ENCODE peak calls at places on chromosomes 4 and X, in five cellular contexts. O, Z, E, N and U are unnamed samples.
A peak's percentile ranks its signal among the peaks of the same experiment; 100 is the strongest.

GRCh38 chr4:1683371-1683902 is 676 bp downstream of the FAM53A start:
- DNase-seq in O (peak; percentile 65), Z (peak; percentile 85), E (peak; percentile 57), N (peak; percentile 22), U (no peak)

GRCh38 chrX:69285881-69286545 is 120.8 kb upstream of the PJA1 start:
- DNase-seq in O (peak; percentile 86), Z (no peak), E (peak; percentile 64), N (peak; percentile 73), U (peak; percentile 60)

GRCh38 chr4:3267576-3268394 is 18.8 kb downstream of the MSANTD1 start:
- DNase-seq in O (no peak), Z (no peak), E (no peak), N (no peak), U (no peak)

GRCh38 chr4:52059372-52059771 is 8.3 kb downstream of the SPATA18 start:
- DNase-seq in O (peak; percentile 25), Z (peak; percentile 79), E (no peak), N (no peak), U (no peak)

GRCh38 chr4:122978789-122979188 is 56.4 kb upstream of the NUDT6 start:
- DNase-seq in O (no peak), Z (no peak), E (no peak), N (no peak), U (no peak)

GRCh38 chr4:83876047-83876446 is 340.1 kb downstream of the GPAT3 start:
- DNase-seq in O (no peak), Z (peak; percentile 21), E (no peak), N (no peak), U (no peak)

GRCh38 chr4:22099896-22100295 is 151.3 kb upstream of the KCNIP4 start:
- DNase-seq in O (no peak), Z (peak; percentile 64), E (no peak), N (no peak), U (no peak)

GRCh38 chrX:152817082-152817744 is 13.3 kb downstream of the CETN2 start:
- DNase-seq in O (no peak), Z (peak; percentile 11), E (no peak), N (peak; percentile 40), U (peak; percentile 59)

GRCh38 chr4:69104719-69105275 is 8.5 kb downstream of the UGT2B7 start:
- DNase-seq in O (no peak), Z (no peak), E (no peak), N (no peak), U (no peak)

GRCh38 chrX:106875151-106875550 is 28.0 kb downstream of the RIPPLY1 start:
- DNase-seq in O (no peak), Z (peak; percentile 8), E (no peak), N (no peak), U (no peak)

GRCh38 chrX:1440506-1440905 is 12.2 kb downstream of the ASMTL start:
- DNase-seq in O (no peak), Z (no peak), E (peak; percentile 4), N (no peak), U (peak; percentile 8)

GRCh38 chr4:148204892-148205291 is 237.3 kb downstream of the NR3C2 start:
- DNase-seq in O (no peak), Z (no peak), E (no peak), N (no peak), U (no peak)

GRCh38 chr4:111761531-111761930 is 383.7 kb upstream of the FAM241A start:
- DNase-seq in O (no peak), Z (no peak), E (no peak), N (no peak), U (no peak)

GRCh38 chrX:26192204-26192603 is at the start of gene MAGEB6:
- DNase-seq in O (no peak), Z (no peak), E (no peak), N (no peak), U (no peak)

GRCh38 chr4:124337874-124338273 is 374.7 kb downstream of the ANKRD50 start:
- DNase-seq in O (no peak), Z (no peak), E (no peak), N (peak; percentile 65), U (peak; percentile 54)

GRCh38 chr4:73620115-73620792 is at the start of gene RASSF6:
- DNase-seq in O (no peak), Z (peak; percentile 5), E (peak; percentile 88), N (peak; percentile 92), U (peak; percentile 60)

GRCh38 chr4:147760176-147760575 is 28.3 kb downstream of the ARHGAP10 start:
- DNase-seq in O (no peak), Z (no peak), E (no peak), N (peak; percentile 41), U (no peak)

GRCh38 chr4:151862766-151863165 is 102.0 kb upstream of the GATB start:
- DNase-seq in O (no peak), Z (peak; percentile 3), E (no peak), N (no peak), U (no peak)

GRCh38 chr4:77579406-77580076 is 26.1 kb upstream of the CXCL13 start:
- DNase-seq in O (no peak), Z (peak; percentile 92), E (no peak), N (no peak), U (no peak)

GRCh38 chr4:149521611-149522010 is 294.0 kb downstream of the IQCM start:
- DNase-seq in O (no peak), Z (peak; percentile 88), E (no peak), N (no peak), U (no peak)

GRCh38 chr4:22014222-22014741 is 65.7 kb upstream of the KCNIP4 start:
- DNase-seq in O (no peak), Z (no peak), E (no peak), N (no peak), U (no peak)

GRCh38 chr4:98260579-98261290 is 449 bp upstream of the RAP1GDS1 start:
- DNase-seq in O (peak; percentile 95), Z (peak; percentile 93), E (peak; percentile 98), N (peak; percentile 95), U (peak; percentile 98)

GRCh38 chr4:183499389-183499788 is 5.5 kb upstream of the ING2 start:
- DNase-seq in O (no peak), Z (no peak), E (no peak), N (peak; percentile 63), U (no peak)

GRCh38 chr4:6079965-6080364 is 61.7 kb upstream of the C4orf50 start:
- DNase-seq in O (no peak), Z (no peak), E (no peak), N (no peak), U (no peak)

GRCh38 chr4:186074189-186074588 is 5.2 kb downstream of the TLR3 start:
- DNase-seq in O (no peak), Z (no peak), E (peak; percentile 83), N (no peak), U (no peak)

GRCh38 chrX:42754129-42754528 is 23.8 kb downstream of the PPP1R2C start:
- DNase-seq in O (no peak), Z (no peak), E (no peak), N (no peak), U (no peak)

GRCh38 chrX:102516314-102516936 is at the start of gene TMSB15A:
- DNase-seq in O (peak; percentile 77), Z (peak; percentile 29), E (peak; percentile 76), N (peak; percentile 81), U (peak; percentile 59)

GRCh38 chr4:3388461-3389185 is 53.1 kb upstream of the HGFAC start:
- DNase-seq in O (no peak), Z (peak; percentile 81), E (peak; percentile 55), N (no peak), U (no peak)

GRCh38 chr4:148052448-148052847 is 320.6 kb downstream of the ARHGAP10 start:
- DNase-seq in O (no peak), Z (no peak), E (no peak), N (no peak), U (no peak)

GRCh38 chr4:121182296-121182695 is 18.2 kb upstream of the TNIP3 start:
- DNase-seq in O (no peak), Z (peak; percentile 31), E (no peak), N (no peak), U (no peak)

GRCh38 chr4:119490335-119490734 is 138.3 kb downstream of the PDE5A start:
- DNase-seq in O (no peak), Z (no peak), E (no peak), N (no peak), U (no peak)
- TF ChIP-seq CTCF in O (no peak), Z (peak; percentile 12), E (no peak), N (no peak), U (peak; percentile 27)

DNA sequence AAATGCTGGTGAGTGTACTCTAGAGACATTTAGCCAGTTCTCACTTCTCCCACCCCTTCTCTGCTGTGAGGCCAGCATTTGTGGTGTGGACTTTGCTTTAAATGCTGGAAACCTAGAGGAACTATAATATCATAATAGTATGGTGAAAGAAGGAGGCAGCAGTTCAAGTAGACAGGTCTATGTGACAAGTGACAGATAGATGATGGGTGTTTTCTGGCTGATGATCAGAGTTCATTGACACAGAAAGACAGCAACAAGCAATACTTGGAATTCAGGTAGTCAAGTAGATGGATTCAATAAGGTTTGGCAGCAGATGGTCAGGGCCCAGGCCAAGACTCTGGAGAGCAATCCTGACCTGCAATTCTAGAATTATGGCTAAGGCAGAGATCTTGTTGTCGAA is 317.5 kb downstream of the PCDH7 start:
- DNase-seq in O (no peak), Z (no peak), E (no peak), N (no peak), U (no peak)
- H3K4me1 ChIP-seq in O (no peaks in the 10 kb centered on the region), Z (no peaks in the 10 kb centered on the region), E (no peaks in the 10 kb centered on the region), N (no peaks in the 10 kb centered on the region), U (no peaks in the 10 kb centered on the region)

GRCh38 chr4:110587666-110588285 is 35.1 kb downstream of the PITX2 start:
- DNase-seq in O (no peak), Z (no peak), E (no peak), N (no peak), U (no peak)

GRCh38 chr4:110589297-110589696 is 33.6 kb downstream of the PITX2 start:
- DNase-seq in O (no peak), Z (no peak), E (no peak), N (no peak), U (no peak)

GRCh38 chr4:110586137-110586850 is 36.6 kb downstream of the PITX2 start:
- DNase-seq in O (no peak), Z (peak; percentile 65), E (no peak), N (no peak), U (no peak)
- TF ChIP-seq CTCF in O (peak; percentile 26), Z (peak; percentile 72), E (peak; percentile 39), N (peak; percentile 17), U (peak; percentile 61)

DNA sequence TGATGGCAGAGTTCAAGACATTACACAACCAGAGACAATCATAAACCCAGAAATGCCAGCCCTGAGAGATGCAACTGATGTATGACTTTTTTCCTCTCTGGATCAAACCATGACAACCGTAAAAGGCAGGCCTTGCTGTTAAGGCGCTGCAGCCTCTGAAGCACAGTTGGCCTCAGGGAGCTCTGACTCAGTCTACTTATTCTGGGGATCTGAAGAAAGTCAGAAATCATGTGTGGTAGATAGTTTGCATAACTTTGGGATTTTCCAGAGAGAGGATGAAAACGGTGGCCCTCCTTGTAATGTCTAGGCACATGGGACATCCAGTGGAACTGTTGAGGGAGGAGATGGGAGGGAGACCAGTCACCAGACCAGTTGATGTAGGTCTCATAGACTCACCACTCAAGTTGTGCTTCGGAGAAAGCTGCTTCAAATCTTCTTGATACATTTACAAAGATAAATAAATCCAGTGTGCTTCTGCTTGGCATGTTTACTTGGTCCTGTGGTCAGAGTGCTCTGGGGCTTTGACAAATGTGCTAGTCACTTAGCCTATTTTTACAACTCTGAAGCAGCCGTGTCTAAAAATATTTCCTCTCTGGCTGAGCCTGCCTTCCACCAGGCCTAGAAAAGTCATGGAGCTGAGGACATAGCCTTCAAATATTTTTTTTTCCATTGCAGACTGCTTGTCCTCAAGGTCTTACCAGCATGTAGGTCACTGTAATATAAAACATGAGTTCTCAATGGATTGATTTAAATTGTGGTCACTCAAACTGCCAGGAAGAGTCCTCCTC is 7.5 kb downstream of the HADH start:
- DNase-seq in O (peak; percentile 51), Z (peak; percentile 79), E (no peak), N (no peak), U (no peak)
- H3K4me1 ChIP-seq in O (no peaks in the 10 kb centered on the region), Z (peaks cover 16% of the 10 kb centered on the region), E (peaks cover 50% of the 10 kb centered on the region), N (peaks cover 35% of the 10 kb centered on the region), U (peaks cover 47% of the 10 kb centered on the region)